ENCODE peak calls at places on chromosomes 3 and 15, in seven cellular contexts. One of them, this sample, is unnamed.

GRCh38 chr3:150545419-150546225 is 674 bp downstream of the SERP1 start:
- DNase-seq in HEK293T: peak
- DNase-seq in NCI-H748 treated with DMSO at 0.1 percent for 48 hours: no peak
- DNase-seq in psoas muscle: no peak
- DNase-seq in frontal cortex: no peak
- DNase-seq in ACHN: peak
- DNase-seq in GOT3: no peak
- DNase-seq in this sample: no peak

GRCh38 chr15:77742127-77742526 is 109.4 kb upstream of the LINGO1 start:
- DNase-seq in HEK293T: no peak
- DNase-seq in NCI-H748 treated with DMSO at 0.1 percent for 48 hours: no peak
- DNase-seq in psoas muscle: no peak
- DNase-seq in frontal cortex: no peak
- DNase-seq in ACHN: no peak
- DNase-seq in GOT3: no peak
- DNase-seq in this sample: no peak

GRCh38 chr3:51711352-51712019 is 4.6 kb downstream of the GRM2 start:
- DNase-seq in HEK293T: no peak
- DNase-seq in NCI-H748 treated with DMSO at 0.1 percent for 48 hours: no peak
- DNase-seq in psoas muscle: no peak
- DNase-seq in frontal cortex: peak
- DNase-seq in ACHN: no peak
- DNase-seq in GOT3: no peak
- DNase-seq in this sample: no peak

GRCh38 chr3:53668872-53669271 is 174.5 kb downstream of the CACNA1D start:
- DNase-seq in HEK293T: peak
- DNase-seq in NCI-H748 treated with DMSO at 0.1 percent for 48 hours: no peak
- DNase-seq in psoas muscle: no peak
- DNase-seq in frontal cortex: no peak
- DNase-seq in ACHN: peak
- DNase-seq in GOT3: no peak
- DNase-seq in this sample: no peak

GRCh38 chr3:97713634-97714033 is 50.9 kb upstream of the ARL6 start:
- DNase-seq in HEK293T: no peak
- DNase-seq in NCI-H748 treated with DMSO at 0.1 percent for 48 hours: no peak
- DNase-seq in psoas muscle: no peak
- DNase-seq in frontal cortex: no peak
- DNase-seq in ACHN: no peak
- DNase-seq in GOT3: no peak
- DNase-seq in this sample: no peak

GRCh38 chr3:190747566-190747965 is 114.9 kb downstream of the GMNC start:
- DNase-seq in HEK293T: no peak
- DNase-seq in NCI-H748 treated with DMSO at 0.1 percent for 48 hours: no peak
- DNase-seq in psoas muscle: no peak
- DNase-seq in frontal cortex: no peak
- DNase-seq in ACHN: no peak
- DNase-seq in GOT3: no peak
- DNase-seq in this sample: no peak

GRCh38 chr15:80031841-80032240 is 27.6 kb upstream of the ZFAND6 start:
- DNase-seq in HEK293T: no peak
- DNase-seq in NCI-H748 treated with DMSO at 0.1 percent for 48 hours: peak
- DNase-seq in psoas muscle: no peak
- DNase-seq in frontal cortex: no peak
- DNase-seq in ACHN: no peak
- DNase-seq in GOT3: no peak
- DNase-seq in this sample: peak

GRCh38 chr3:187743195-187744141 is 1.8 kb downstream of the BCL6 start:
- DNase-seq in HEK293T: no peak
- DNase-seq in NCI-H748 treated with DMSO at 0.1 percent for 48 hours: no peak
- DNase-seq in psoas muscle: peak
- DNase-seq in frontal cortex: no peak
- DNase-seq in ACHN: peak
- DNase-seq in GOT3: no peak
- DNase-seq in this sample: no peak

GRCh38 chr15:87357608-87358007 is 898.9 kb downstream of the NTRK3 start:
- DNase-seq in HEK293T: no peak
- DNase-seq in NCI-H748 treated with DMSO at 0.1 percent for 48 hours: no peak
- DNase-seq in psoas muscle: no peak
- DNase-seq in frontal cortex: no peak
- DNase-seq in ACHN: no peak
- DNase-seq in GOT3: no peak
- DNase-seq in this sample: no peak

GRCh38 chr3:28467414-28467813 is 118.8 kb upstream of the AZI2 start:
- DNase-seq in HEK293T: no peak
- DNase-seq in NCI-H748 treated with DMSO at 0.1 percent for 48 hours: no peak
- DNase-seq in psoas muscle: no peak
- DNase-seq in frontal cortex: no peak
- DNase-seq in ACHN: no peak
- DNase-seq in GOT3: no peak
- DNase-seq in this sample: no peak

GRCh38 chr15:77665530-77666295 is 33.0 kb upstream of the LINGO1 start:
- DNase-seq in HEK293T: no peak
- DNase-seq in NCI-H748 treated with DMSO at 0.1 percent for 48 hours: no peak
- DNase-seq in psoas muscle: no peak
- DNase-seq in frontal cortex: no peak
- DNase-seq in ACHN: no peak
- DNase-seq in GOT3: no peak
- DNase-seq in this sample: no peak

GRCh38 chr15:79192462-79193036 is 90.0 kb upstream of the ANKRD34C start:
- DNase-seq in HEK293T: no peak
- DNase-seq in NCI-H748 treated with DMSO at 0.1 percent for 48 hours: no peak
- DNase-seq in psoas muscle: no peak
- DNase-seq in frontal cortex: no peak
- DNase-seq in ACHN: no peak
- DNase-seq in GOT3: no peak
- DNase-seq in this sample: no peak

GRCh38 chr15:101000271-101000681 is 81.1 kb downstream of the LRRK1 start:
- DNase-seq in HEK293T: no peak
- DNase-seq in NCI-H748 treated with DMSO at 0.1 percent for 48 hours: no peak
- DNase-seq in psoas muscle: no peak
- DNase-seq in frontal cortex: no peak
- DNase-seq in ACHN: no peak
- DNase-seq in GOT3: no peak
- DNase-seq in this sample: no peak

GRCh38 chr3:140363801-140364200 is 314.1 kb upstream of the TRIM42 start:
- DNase-seq in HEK293T: no peak
- DNase-seq in NCI-H748 treated with DMSO at 0.1 percent for 48 hours: no peak
- DNase-seq in psoas muscle: no peak
- DNase-seq in frontal cortex: no peak
- DNase-seq in ACHN: no peak
- DNase-seq in GOT3: no peak
- DNase-seq in this sample: no peak

GRCh38 chr3:143066033-143066432 is 53.5 kb upstream of the CHST2 start:
- DNase-seq in HEK293T: no peak
- DNase-seq in NCI-H748 treated with DMSO at 0.1 percent for 48 hours: no peak
- DNase-seq in psoas muscle: no peak
- DNase-seq in frontal cortex: no peak
- DNase-seq in ACHN: no peak
- DNase-seq in GOT3: no peak
- DNase-seq in this sample: no peak

GRCh38 chr15:95304116-95304873 is 1026.2 kb upstream of the NR2F2 start:
- DNase-seq in HEK293T: no peak
- DNase-seq in NCI-H748 treated with DMSO at 0.1 percent for 48 hours: no peak
- DNase-seq in psoas muscle: no peak
- DNase-seq in frontal cortex: no peak
- DNase-seq in ACHN: no peak
- DNase-seq in GOT3: no peak
- DNase-seq in this sample: no peak

GRCh38 chr3:172546105-172546504 is 22.9 kb upstream of the TNFSF10 start:
- DNase-seq in HEK293T: no peak
- DNase-seq in NCI-H748 treated with DMSO at 0.1 percent for 48 hours: no peak
- DNase-seq in psoas muscle: no peak
- DNase-seq in frontal cortex: no peak
- DNase-seq in ACHN: no peak
- DNase-seq in GOT3: no peak
- DNase-seq in this sample: no peak

GRCh38 chr3:63912768-63913588 is 795 bp upstream of the SCAANT1 start:
- DNase-seq in HEK293T: peak
- DNase-seq in NCI-H748 treated with DMSO at 0.1 percent for 48 hours: no peak
- DNase-seq in psoas muscle: peak
- DNase-seq in frontal cortex: peak
- DNase-seq in ACHN: peak
- DNase-seq in GOT3: no peak
- DNase-seq in this sample: no peak

GRCh38 chr3:50591196-50591741 is 20.3 kb downstream of the CISH start:
- DNase-seq in HEK293T: no peak
- DNase-seq in NCI-H748 treated with DMSO at 0.1 percent for 48 hours: no peak
- DNase-seq in psoas muscle: no peak
- DNase-seq in frontal cortex: no peak
- DNase-seq in ACHN: no peak
- DNase-seq in GOT3: no peak
- DNase-seq in this sample: no peak

GRCh38 chr3:61862614-61863289 is 301.4 kb downstream of the PTPRG start:
- DNase-seq in HEK293T: no peak
- DNase-seq in NCI-H748 treated with DMSO at 0.1 percent for 48 hours: no peak
- DNase-seq in psoas muscle: no peak
- DNase-seq in frontal cortex: no peak
- DNase-seq in ACHN: no peak
- DNase-seq in GOT3: no peak
- DNase-seq in this sample: no peak

GRCh38 chr15:70096215-70096974 is 1.3 kb downstream of the TLE3 start:
- DNase-seq in HEK293T: no peak
- DNase-seq in NCI-H748 treated with DMSO at 0.1 percent for 48 hours: peak
- DNase-seq in psoas muscle: peak
- DNase-seq in frontal cortex: peak
- DNase-seq in ACHN: peak
- DNase-seq in GOT3: no peak
- DNase-seq in this sample: no peak

GRCh38 chr3:75140904-75141615 is 523.1 kb upstream of the FRG2C start:
- DNase-seq in HEK293T: no peak
- DNase-seq in NCI-H748 treated with DMSO at 0.1 percent for 48 hours: no peak
- DNase-seq in psoas muscle: no peak
- DNase-seq in frontal cortex: no peak
- DNase-seq in ACHN: no peak
- DNase-seq in GOT3: no peak
- DNase-seq in this sample: no peak

GRCh38 chr3:123449986-123450474 is 1.1 kb upstream of the ADCY5 start:
- DNase-seq in HEK293T: no peak
- DNase-seq in NCI-H748 treated with DMSO at 0.1 percent for 48 hours: no peak
- DNase-seq in psoas muscle: peak
- DNase-seq in frontal cortex: peak
- DNase-seq in ACHN: no peak
- DNase-seq in GOT3: no peak
- DNase-seq in this sample: no peak

GRCh38 chr3:55556622-55557531 is 69.8 kb upstream of the WNT5A start:
- DNase-seq in HEK293T: no peak
- DNase-seq in NCI-H748 treated with DMSO at 0.1 percent for 48 hours: no peak
- DNase-seq in psoas muscle: no peak
- DNase-seq in frontal cortex: no peak
- DNase-seq in ACHN: no peak
- DNase-seq in GOT3: no peak
- DNase-seq in this sample: no peak

GRCh38 chr3:8937064-8938020 is 25.9 kb downstream of the RAD18 start:
- DNase-seq in HEK293T: no peak
- DNase-seq in NCI-H748 treated with DMSO at 0.1 percent for 48 hours: no peak
- DNase-seq in psoas muscle: no peak
- DNase-seq in frontal cortex: no peak
- DNase-seq in ACHN: peak
- DNase-seq in GOT3: no peak
- DNase-seq in this sample: no peak

GRCh38 chr15:80076321-80077318 is 17.1 kb downstream of the ZFAND6 start:
- DNase-seq in HEK293T: no peak
- DNase-seq in NCI-H748 treated with DMSO at 0.1 percent for 48 hours: no peak
- DNase-seq in psoas muscle: no peak
- DNase-seq in frontal cortex: no peak
- DNase-seq in ACHN: no peak
- DNase-seq in GOT3: no peak
- DNase-seq in this sample: no peak

GRCh38 chr3:100993309-100993708 is at the start of gene ABI3BP:
- DNase-seq in HEK293T: peak
- DNase-seq in NCI-H748 treated with DMSO at 0.1 percent for 48 hours: no peak
- DNase-seq in psoas muscle: peak
- DNase-seq in frontal cortex: no peak
- DNase-seq in ACHN: peak
- DNase-seq in GOT3: no peak
- DNase-seq in this sample: no peak

GRCh38 chr3:136852180-136852579 is 9.8 kb upstream of the NCK1 start:
- DNase-seq in HEK293T: no peak
- DNase-seq in NCI-H748 treated with DMSO at 0.1 percent for 48 hours: no peak
- DNase-seq in psoas muscle: no peak
- DNase-seq in frontal cortex: no peak
- DNase-seq in ACHN: no peak
- DNase-seq in GOT3: no peak
- DNase-seq in this sample: no peak